ENCODE peak calls at places on chromosome 15, in five cellular contexts. D is PC-3; W is CD4-positive, alpha-beta memory T cell; T is body of pancreas; O is psoas muscle. Z is an unnamed sample. For H3K4me1, the result is how much of the 10 kb centered on the place peaks cover.

GRCh38 chr15:92162657-92163056 is 231.0 kb upstream of the ST8SIA2 start:
- DNase-seq in D (no peak), O (no peak), W (no peak), T (no peak), Z (no peak)

GRCh38 chr15:87874896-87875661 is 381.5 kb downstream of the NTRK3 start:
- DNase-seq in D (no peak), T (no peak), O (peak), W (no peak), Z (peak)

GRCh38 chr15:91465696-91466095 is 365.6 kb downstream of the SV2B start:
- DNase-seq in T (peak), W (no peak), D (no peak), O (no peak), Z (no peak)

GRCh38 chr15:63628123-63628822 is 31.1 kb downstream of the FBXL22 start:
- DNase-seq in D (no peak), O (no peak), W (no peak), T (peak), Z (no peak)

GRCh38 chr15:25693321-25694237 is 169.5 kb downstream of the ATP10A start:
- DNase-seq in D (peak), T (peak), W (no peak), O (peak), Z (no peak)

GRCh38 chr15:99106417-99107220 is 1.7 kb downstream of the SYNM start:
- DNase-seq in T (peak), O (peak), W (no peak), D (no peak), Z (peak)

GRCh38 chr15:74892313-74892712 is 2.5 kb downstream of the MPI start:
- DNase-seq in W (no peak), T (peak), D (peak), O (peak), Z (no peak)

GRCh38 chr15:69314736-69315135 is 16.0 kb downstream of the PAQR5 start:
- DNase-seq in W (no peak), T (no peak), O (no peak), D (no peak), Z (no peak)

GRCh38 chr15:63066302-63066701 is 23.8 kb downstream of the TPM1 start:
- DNase-seq in D (no peak), W (no peak), O (no peak), T (no peak), Z (no peak)

DNA sequence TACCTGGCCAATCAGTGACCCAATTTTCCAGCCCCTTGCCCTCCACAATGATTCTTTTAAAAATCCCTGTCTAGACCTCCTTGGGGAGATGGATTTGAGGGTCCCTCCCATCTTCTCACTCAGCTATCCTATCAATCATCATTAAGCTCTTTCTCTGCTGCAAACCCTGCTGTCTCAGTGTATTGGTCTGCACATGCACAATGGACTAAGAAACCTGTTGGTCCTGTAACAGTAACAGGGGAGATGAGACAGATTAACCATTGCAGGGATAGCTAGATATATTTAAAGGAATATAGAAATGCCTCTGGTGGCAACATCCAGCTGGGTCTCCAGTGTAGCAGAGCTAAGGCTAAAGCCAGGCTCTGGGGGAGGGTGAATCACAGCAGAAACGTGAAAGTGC is 74.6 kb upstream of the CHRNA7 start:
- DNase-seq in T (no peak), W (no peak), O (no peak), D (no peak), Z (no peak)
- H3K4me1 ChIP-seq in T (under half), W (under half), O (under half), D (under half), Z (under half)

DNA sequence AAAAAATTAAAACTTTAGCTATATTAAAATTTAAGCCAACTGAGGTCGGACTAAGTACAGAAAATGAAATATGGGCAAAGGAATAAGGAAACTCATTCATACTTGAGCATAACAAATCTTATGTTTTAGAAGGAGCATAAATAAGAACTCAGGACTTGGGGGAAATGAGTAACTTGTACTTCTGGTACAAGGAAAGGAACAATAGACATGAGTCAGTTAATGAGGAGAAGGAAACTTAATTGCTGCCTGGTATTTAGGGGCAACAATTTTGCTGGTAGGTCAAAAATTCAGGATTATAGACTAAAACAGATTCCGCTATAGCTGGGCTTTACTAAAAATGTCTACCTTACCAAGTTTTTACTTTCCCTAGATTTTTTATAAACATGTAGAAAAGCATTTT is 113.1 kb downstream of the MYO5A start:
- DNase-seq in O (no peak), T (no peak), W (no peak), D (no peak), Z (no peak)
- H3K4me1 ChIP-seq in O (under half), T (under half), W (under half), D (under half), Z (under half)

GRCh38 chr15:77825143-77825542 is 192.4 kb upstream of the LINGO1 start:
- DNase-seq in D (no peak), W (no peak), O (peak), T (no peak), Z (peak)

GRCh38 chr15:77824361-77824985 is 191.8 kb upstream of the LINGO1 start:
- DNase-seq in T (no peak), O (peak), W (no peak), D (no peak), Z (no peak)

GRCh38 chr15:77826006-77826695 is 193.4 kb upstream of the LINGO1 start:
- DNase-seq in D (no peak), T (no peak), O (peak), W (no peak), Z (peak)

GRCh38 chr15:77823736-77824135 is 191.0 kb upstream of the LINGO1 start:
- DNase-seq in T (no peak), W (no peak), O (peak), D (no peak), Z (no peak)

DNA sequence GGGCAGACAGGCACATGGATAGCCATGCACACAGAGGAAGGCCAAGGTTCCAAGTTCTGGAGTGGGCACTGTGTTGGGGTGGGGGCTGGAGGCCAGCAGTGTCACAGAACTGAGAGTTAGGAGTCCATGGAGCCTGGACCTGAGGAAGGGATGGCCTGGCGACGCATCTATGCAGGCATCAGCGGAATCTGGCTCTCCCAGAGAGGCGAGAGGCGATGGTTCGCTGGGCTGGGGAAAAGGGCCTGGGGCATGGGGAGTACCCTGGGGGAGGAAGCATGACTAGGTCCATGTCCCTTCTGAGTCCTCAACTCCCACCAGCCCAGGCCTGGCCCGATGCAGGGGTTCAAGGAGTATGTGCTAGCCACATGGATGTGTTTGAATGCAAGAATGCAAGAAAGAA is 192.8 kb upstream of the LINGO1 start:
- DNase-seq in O (peak), T (no peak), D (no peak), W (no peak), Z (peak)
- H3K4me1 ChIP-seq in O (under half), T (under half), D (under half), W (under half), Z (under half)

DNA sequence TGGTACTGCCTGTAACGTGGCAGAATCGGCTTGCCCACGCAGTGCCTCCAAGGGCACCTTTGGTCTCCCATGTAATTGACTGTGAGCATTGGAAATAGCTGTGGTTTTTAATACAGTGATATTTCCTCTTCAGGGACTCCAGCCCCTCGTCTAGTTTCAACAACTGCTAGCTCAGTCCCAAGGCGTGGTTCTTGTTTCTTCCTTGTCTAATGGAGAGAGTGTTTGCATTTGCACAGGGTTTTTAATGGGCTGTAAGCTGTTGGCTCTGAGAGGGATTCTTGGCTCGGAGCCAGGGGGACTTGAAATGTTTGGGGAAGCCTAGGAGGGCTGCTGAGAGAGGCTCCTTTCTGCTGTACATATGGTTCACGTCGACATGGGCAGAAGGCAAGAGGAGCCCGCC is 86.2 kb downstream of the THSD4 start:
- DNase-seq in D (no peak), T (peak), O (no peak), W (no peak), Z (peak)
- H3K4me1 ChIP-seq in D (under half), T (under half), O (under half), W (under half), Z (under half)

GRCh38 chr15:78047631-78048409 is 29.7 kb downstream of the TBC1D2B start:
- DNase-seq in D (no peak), W (no peak), T (peak), O (no peak), Z (peak)

GRCh38 chr15:78041946-78042345 is 35.6 kb downstream of the TBC1D2B start:
- DNase-seq in T (no peak), W (no peak), O (no peak), D (no peak), Z (no peak)

GRCh38 chr15:78046796-78047341 is 30.6 kb downstream of the TBC1D2B start:
- DNase-seq in W (no peak), O (no peak), T (peak), D (no peak), Z (peak)

GRCh38 chr15:78044407-78045155 is 32.9 kb downstream of the TBC1D2B start:
- DNase-seq in D (no peak), W (no peak), T (no peak), O (no peak), Z (no peak)

GRCh38 chr15:78045189-78045588 is 32.3 kb downstream of the TBC1D2B start:
- DNase-seq in O (no peak), T (no peak), W (no peak), D (no peak), Z (no peak)
- H3K4me1 ChIP-seq in O (under half), T (under half), W (half or more), D (under half), Z (half or more)

GRCh38 chr15:35307026-35307425 is 221.9 kb upstream of the NANOGP8 start:
- DNase-seq in O (no peak), W (no peak), T (no peak), D (no peak), Z (no peak)

GRCh38 chr15:35305906-35306305 is 220.8 kb upstream of the NANOGP8 start:
- DNase-seq in T (no peak), W (no peak), D (peak), O (no peak), Z (no peak)

GRCh38 chr15:35304389-35304788 is 219.3 kb upstream of the NANOGP8 start:
- DNase-seq in W (no peak), T (no peak), D (no peak), O (no peak), Z (no peak)

GRCh38 chr15:35306361-35306981 is 221.4 kb upstream of the NANOGP8 start:
- DNase-seq in W (no peak), T (peak), O (no peak), D (peak), Z (no peak)

DNA sequence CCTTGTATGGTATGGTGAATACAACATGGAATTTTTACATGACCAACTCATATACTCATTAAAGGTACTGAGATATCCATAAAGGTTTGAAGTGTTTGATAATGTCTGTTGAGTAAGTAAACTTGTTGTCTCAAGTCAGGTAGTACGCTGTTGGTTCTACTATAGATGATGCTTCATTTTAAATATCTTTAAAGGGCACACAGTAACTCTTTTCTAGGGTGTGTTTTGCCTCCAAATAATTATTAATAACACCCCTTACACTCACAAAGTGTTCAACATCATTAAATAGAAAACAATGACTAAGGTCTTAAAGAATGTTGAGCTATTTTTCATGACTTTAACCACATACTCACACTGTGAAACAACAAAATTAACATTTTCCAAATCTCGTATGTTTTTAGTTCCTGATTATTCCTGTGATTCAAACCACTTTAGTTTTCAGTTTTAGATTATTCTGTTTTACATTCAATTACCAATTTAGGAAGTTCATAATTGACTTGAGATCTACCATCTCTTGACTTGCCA is 220.0 kb upstream of the NANOGP8 start:
- DNase-seq in D (no peak), O (no peak), W (no peak), T (no peak), Z (no peak)
- H3K4me1 ChIP-seq in D (under half), O (under half), W (under half), T (under half), Z (under half)

Z was measured in lower lobe of right lung.